ENCODE peak calls at places on chromosome 19, in nine cellular contexts. W, J, M, V, X, Z, O, Y and C are unnamed samples.

GRCh38 chr19:4297901-4298771 is 4.1 kb downstream of the TMIGD2 start:
- DNase-seq in Y (no peak), X (no peak), M (no peak), Z (no peak), J (no peak), O (no peak), W (no peak), V (no peak), C (no peak)

GRCh38 chr19:23393121-23393520 is 2.1 kb downstream of the ZNF91 start:
- DNase-seq in J (no peak), O (no peak), Z (no peak), X (no peak), M (no peak), V (no peak), W (no peak), Y (no peak), C (no peak)

GRCh38 chr19:47421844-47422395 is 2.6 kb upstream of the MEIS3 start:
- DNase-seq in Y (peak), Z (peak), O (no peak), M (no peak), V (no peak), X (peak), W (no peak), J (no peak), C (no peak)

GRCh38 chr19:10766049-10766623 is 48.3 kb downstream of the DNM2 start:
- DNase-seq in W (no peak), M (no peak), Y (no peak), Z (no peak), V (no peak), J (no peak), X (no peak), O (no peak), C (no peak)

GRCh38 chr19:52665047-52665446 is 26.9 kb upstream of the ZNF83 start:
- DNase-seq in W (no peak), O (no peak), M (no peak), J (no peak), Y (no peak), Z (no peak), X (no peak), V (no peak), C (no peak)

GRCh38 chr19:42216653-42217521 is 590 bp downstream of the DEDD2 start:
- DNase-seq in X (peak), M (no peak), O (no peak), J (no peak), V (peak), W (no peak), Z (peak), Y (peak), C (peak)

GRCh38 chr19:11345122-11345752 is 831 bp downstream of the TMEM205 start:
- DNase-seq in Y (peak), J (no peak), X (no peak), W (no peak), V (no peak), Z (no peak), M (no peak), O (no peak), C (no peak)

GRCh38 chr19:58407658-58408151 is 744 bp upstream of the ZNF584 start:
- DNase-seq in V (no peak), J (no peak), W (no peak), Z (no peak), X (no peak), Y (no peak), O (no peak), M (no peak), C (no peak)

GRCh38 chr19:1163934-1164683 is 10.0 kb downstream of the SBNO2 start:
- DNase-seq in M (no peak), W (no peak), X (no peak), Z (no peak), O (no peak), J (no peak), V (no peak), Y (no peak), C (no peak)

GRCh38 chr19:33998739-33999345 is 173.5 kb upstream of the LSM14A start:
- DNase-seq in J (no peak), X (no peak), Z (no peak), M (no peak), Y (no peak), O (no peak), W (no peak), V (no peak), C (no peak)

GRCh38 chr19:47882890-47883289 is 3.2 kb downstream of the SULT2A1 start:
- DNase-seq in M (no peak), X (no peak), O (no peak), J (no peak), V (no peak), Z (no peak), Y (no peak), W (no peak), C (no peak)

GRCh38 chr19:54684537-54684936 is 21.8 kb downstream of the LILRB4 start:
- DNase-seq in V (no peak), Y (no peak), O (no peak), W (no peak), Z (no peak), M (no peak), J (peak), X (no peak), C (no peak)

GRCh38 chr19:20182232-20182785 is 15.3 kb downstream of the ZNF486 start:
- DNase-seq in X (no peak), V (no peak), O (no peak), Y (peak), Z (no peak), W (no peak), J (no peak), M (no peak), C (no peak)

GRCh38 chr19:13234518-13234917 is 84.3 kb downstream of the IER2 start:
- DNase-seq in M (no peak), J (peak), V (no peak), Y (no peak), Z (peak), W (peak), X (no peak), O (peak), C (peak)

GRCh38 chr19:49441210-49441959 is at the start of gene SLC17A7:
- DNase-seq in O (peak), X (no peak), M (no peak), V (no peak), Z (peak), Y (peak), J (no peak), W (no peak), C (peak)

GRCh38 chr19:41521860-41522555 is 54.0 kb upstream of the CEACAM21 start:
- DNase-seq in O (peak), Y (no peak), W (no peak), Z (no peak), J (peak), V (no peak), X (no peak), M (no peak), C (no peak)

GRCh38 chr19:39208175-39208795 is 4.2 kb upstream of the SYCN start:
- DNase-seq in W (no peak), M (no peak), Z (no peak), V (no peak), Y (no peak), X (no peak), O (no peak), J (no peak), C (no peak)

GRCh38 chr19:1064661-1065605 is 2.0 kb upstream of the ARHGAP45 start:
- DNase-seq in Y (no peak), Z (peak), X (peak), W (peak), O (peak), V (peak), M (no peak), J (peak), C (peak)

GRCh38 chr19:49497047-49497789 is 984 bp downstream of the RPS11 start:
- DNase-seq in W (peak), V (peak), J (peak), M (no peak), X (peak), Y (no peak), O (peak), Z (no peak), C (peak)

GRCh38 chr19:38657633-38658222 is 10.3 kb downstream of the ACTN4 start:
- DNase-seq in V (no peak), M (no peak), Z (no peak), Y (no peak), J (no peak), X (no peak), W (no peak), O (no peak), C (no peak)

GRCh38 chr19:46118136-46118535 is 6.4 kb downstream of the IGFL3 start:
- DNase-seq in X (no peak), W (no peak), O (no peak), Z (no peak), V (no peak), J (no peak), Y (no peak), M (no peak), C (no peak)

GRCh38 chr19:1278074-1278473 is 2.7 kb downstream of the FAM174C start:
- DNase-seq in M (no peak), V (no peak), Y (no peak), X (no peak), J (no peak), Z (no peak), O (no peak), W (no peak), C (no peak)

GRCh38 chr19:47330466-47330869 is 1.5 kb upstream of the C5AR2 start:
- DNase-seq in Y (no peak), O (no peak), X (no peak), Z (no peak), W (no peak), J (no peak), M (no peak), V (no peak), C (no peak)

GRCh38 chr19:8390617-8390981 is 439 bp downstream of the RAB11B start:
- DNase-seq in J (peak), W (peak), Y (peak), O (peak), X (peak), V (peak), M (peak), Z (peak), C (peak)

GRCh38 chr19:18063463-18063862 is 23.3 kb downstream of the IL12RB1 start:
- DNase-seq in M (no peak), Z (no peak), W (no peak), O (no peak), X (no peak), J (no peak), V (no peak), Y (no peak), C (no peak)

GRCh38 chr19:51090471-51090870 is 7.8 kb upstream of the KLK14 start:
- DNase-seq in W (no peak), V (no peak), O (no peak), Z (no peak), Y (no peak), X (no peak), J (no peak), M (no peak), C (no peak)

GRCh38 chr19:21483589-21484170 is 21.7 kb upstream of the ZNF429 start:
- DNase-seq in W (peak), O (peak), M (no peak), Z (peak), X (peak), Y (no peak), J (peak), V (no peak), C (peak)

GRCh38 chr19:14368011-14368513 is 13.2 kb upstream of the ADGRE5 start:
- DNase-seq in Z (no peak), V (no peak), X (no peak), W (no peak), O (no peak), M (no peak), J (no peak), Y (no peak), C (no peak)

GRCh38 chr19:48413879-48414623 is 20.6 kb downstream of the GRIN2D start:
- DNase-seq in V (no peak), X (no peak), Y (no peak), J (no peak), Z (no peak), M (no peak), O (no peak), W (no peak), C (no peak)

GRCh38 chr19:12647490-12648071 is 19.0 kb downstream of the MAN2B1 start:
- DNase-seq in J (peak), V (no peak), O (no peak), M (no peak), Y (no peak), W (no peak), X (no peak), Z (peak), C (no peak)

GRCh38 chr19:13983213-13983889 is 22.8 kb downstream of the RFX1 start:
- DNase-seq in V (peak), Y (no peak), W (peak), J (no peak), M (no peak), X (peak), Z (no peak), O (peak), C (no peak)

GRCh38 chr19:4233282-4233853 is 4.0 kb downstream of the EBI3 start:
- DNase-seq in J (peak), O (peak), W (peak), Y (no peak), X (no peak), M (no peak), V (no peak), Z (no peak), C (peak)

GRCh38 chr19:34120846-34121639 is 51.3 kb upstream of the LSM14A start:
- DNase-seq in V (no peak), O (peak), M (no peak), Y (no peak), Z (no peak), W (peak), X (no peak), J (no peak), C (no peak)

GRCh38 chr19:31315621-31316011 is 33.6 kb downstream of the TSHZ3 start:
- DNase-seq in V (no peak), Y (no peak), J (no peak), O (no peak), W (no peak), X (no peak), M (no peak), Z (no peak), C (no peak)

GRCh38 chr19:18503971-18504885 is 17.6 kb downstream of the ELL start:
- DNase-seq in Y (no peak), Z (no peak), X (no peak), O (no peak), W (no peak), J (peak), V (peak), M (no peak), C (no peak)

GRCh38 chr19:16896913-16897571 is 8.2 kb downstream of the F2RL3 start:
- DNase-seq in M (peak), J (peak), W (peak), V (no peak), Z (peak), X (no peak), O (peak), Y (no peak), C (peak)